ENCODE peak calls at places on chromosomes 12 and 14, in seven cellular contexts. S is NAMALWA, Z is mucosa of gallbladder, Q is left ventricle myocardium inferior, Y is EL, R is fibroblast of the conjunctiva, O is AG09319. D is an unnamed sample.

GRCh38 chr14:62778847-62779246 is 266.4 kb downstream of the KCNH5 start:
- DNase-seq in O (no peak), Q (no peak), S (no peak), Y (peak), R (no peak), Z (no peak), D (no peak)

GRCh38 chr14:101192661-101193000 is 289.1 kb upstream of the RTL1 start:
- DNase-seq in R (no peak), Z (no peak), Q (no peak), Y (no peak), O (no peak), S (no peak), D (no peak)

GRCh38 chr12:131102991-131103609 is 149.4 kb downstream of the ADGRD1 start:
- DNase-seq in O (no peak), R (no peak), Q (no peak), Z (no peak), S (no peak), Y (no peak), D (peak)

GRCh38 chr12:6038160-6038559 is 86.3 kb downstream of the VWF start:
- DNase-seq in Y (peak), S (peak), Z (peak), R (peak), O (no peak), Q (no peak), D (peak)

GRCh38 chr14:50222061-50222613 is 9.2 kb downstream of the SOS2 start:
- DNase-seq in R (no peak), O (no peak), Q (no peak), Y (no peak), S (no peak), Z (no peak), D (no peak)

GRCh38 chr12:6699989-6700645 is 498 bp downstream of the PIANP start:
- DNase-seq in O (no peak), Q (no peak), Z (no peak), R (no peak), Y (no peak), S (no peak), D (no peak)

GRCh38 chr14:104218361-104219180 is 80.2 kb downstream of the KIF26A start:
- DNase-seq in Q (peak), O (no peak), Y (no peak), R (no peak), S (no peak), Z (no peak), D (no peak)

GRCh38 chr12:53626702-53627169 is 554 bp upstream of the ATF7 start:
- DNase-seq in R (no peak), O (no peak), Q (no peak), Y (no peak), Z (no peak), S (no peak), D (no peak)

GRCh38 chr14:91338369-91338768 is 79.3 kb downstream of the CCDC88C start:
- DNase-seq in S (no peak), Q (no peak), R (no peak), Z (no peak), Y (no peak), O (no peak), D (no peak)

GRCh38 chr12:115572440-115572839 is 705.1 kb downstream of the MED13L start:
- DNase-seq in S (no peak), Y (no peak), R (no peak), O (no peak), Z (peak), Q (no peak), D (peak)

GRCh38 chr12:30719060-30719459 is 23.4 kb upstream of the IPO8 start:
- DNase-seq in S (no peak), Q (no peak), R (peak), Z (no peak), Y (peak), O (peak), D (no peak)

GRCh38 chr14:104856869-104857860 is 7.9 kb upstream of the CEP170B start:
- DNase-seq in O (no peak), R (no peak), Q (no peak), Y (no peak), S (no peak), Z (no peak), D (no peak)

GRCh38 chr14:70186826-70187483 is 1.8 kb downstream of the SLC8A3 start:
- DNase-seq in R (no peak), Z (no peak), S (no peak), Y (peak), O (no peak), Q (no peak), D (peak)

GRCh38 chr12:95541436-95541835 is 9.8 kb downstream of the USP44 start:
- DNase-seq in O (no peak), Q (no peak), S (no peak), R (no peak), Y (no peak), Z (no peak), D (no peak)

GRCh38 chr12:120760349-120761245 is 35.0 kb downstream of the ACADS start:
- DNase-seq in S (no peak), R (no peak), Q (no peak), Y (no peak), Z (no peak), O (no peak), D (no peak)

GRCh38 chr12:10305411-10305810 is 2.3 kb upstream of the KLRD1 start:
- DNase-seq in O (no peak), Y (no peak), R (no peak), S (no peak), Q (no peak), Z (no peak), D (no peak)

GRCh38 chr12:93702707-93703305 is 25.6 kb downstream of the CRADD start:
- DNase-seq in Q (no peak), R (no peak), O (no peak), S (no peak), Y (no peak), Z (no peak), D (no peak)

GRCh38 chr12:47282206-47282605 is 202.4 kb upstream of the AMIGO2 start:
- DNase-seq in S (no peak), O (no peak), R (no peak), Q (no peak), Z (no peak), Y (peak), D (no peak)

GRCh38 chr14:103280278-103280917 is 53.6 kb upstream of the EIF5 start:
- DNase-seq in R (no peak), Q (no peak), O (no peak), Y (no peak), Z (no peak), S (no peak), D (no peak)

GRCh38 chr12:105888696-105889095 is 250.1 kb downstream of the NUAK1 start:
- DNase-seq in Y (no peak), Z (no peak), Q (no peak), O (no peak), R (no peak), S (no peak), D (no peak)